ENCODE peak calls at places on chromosome 11, in four cellular contexts. A, V, Y and X are unnamed samples.

GRCh38 chr11:12666905-12667304 is 7.3 kb upstream of the TEAD1 start:
- DNase-seq in A (no peak), V (no peak), Y (no peak), X (no peak)

GRCh38 chr11:79116600-79116999 is 324.2 kb downstream of the TENM4 start:
- DNase-seq in A (no peak), V (no peak), Y (no peak), X (no peak)

GRCh38 chr11:61976813-61977475 is 9.5 kb upstream of the FTH1 start:
- DNase-seq in A (no peak), V (no peak), Y (no peak), X (no peak)

GRCh38 chr11:74388678-74389327 is 9.4 kb downstream of the PGM2L1 start:
- DNase-seq in A (peak; percentile 11), V (peak; percentile 48), Y (peak; percentile 44), X (no peak)

GRCh38 chr11:116842909-116843308 is 5.5 kb upstream of the APOA1 start:
- DNase-seq in A (no peak), V (no peak), Y (no peak), X (no peak)

GRCh38 chr11:44766112-44766971 is 39.6 kb downstream of the TSPAN18 start:
- DNase-seq in A (peak; percentile 71), V (peak; percentile 77), Y (peak; percentile 88), X (no peak)

GRCh38 chr11:46766656-46767055 is 47.6 kb downstream of the F2 start:
- DNase-seq in A (no peak), V (no peak), Y (no peak), X (no peak)

GRCh38 chr11:66870131-66870530 is 13.3 kb downstream of the LRFN4 start:
- DNase-seq in A (no peak), V (no peak), Y (no peak), X (no peak)

GRCh38 chr11:94106699-94107098 is 21.9 kb upstream of the PANX1 start:
- DNase-seq in A (no peak), V (peak; percentile 33), Y (no peak), X (no peak)

GRCh38 chr11:134412508-134413333 is 679 bp upstream of the B3GAT1 start:
- DNase-seq in A (no peak), V (no peak), Y (no peak), X (peak; percentile 91)

GRCh38 chr11:45337583-45338360 is 51.6 kb upstream of the SYT13 start:
- DNase-seq in A (no peak), V (no peak), Y (no peak), X (no peak)

GRCh38 chr11:67167086-67167485 is 48.0 kb downstream of the KDM2A start:
- DNase-seq in A (no peak), V (no peak), Y (no peak), X (no peak)

GRCh38 chr11:29184939-29185890 is 831.6 kb downstream of the KCNA4 start:
- DNase-seq in A (peak; percentile 89), V (no peak), Y (no peak), X (no peak)

GRCh38 chr11:69732910-69733309 is 29.1 kb upstream of the FGF19 start:
- DNase-seq in A (no peak), V (no peak), Y (no peak), X (no peak)

GRCh38 chr11:65806972-65807371 is 20.1 kb downstream of the OVOL1 start:
- DNase-seq in A (no peak), V (no peak), Y (no peak), X (no peak)

GRCh38 chr11:471468-472145 is 21.5 kb downstream of the PTDSS2 start:
- DNase-seq in A (no peak), V (no peak), Y (no peak), X (no peak)

GRCh38 chr11:115720537-115721308 is 216.5 kb upstream of the CADM1 start:
- DNase-seq in A (no peak), V (no peak), Y (no peak), X (no peak)

GRCh38 chr11:5369793-5370192 is 13.8 kb upstream of the OR51M1 start:
- DNase-seq in A (no peak), V (no peak), Y (no peak), X (no peak)

GRCh38 chr11:131447898-131448297 is 77.5 kb downstream of the NTM start:
- DNase-seq in A (no peak), V (no peak), Y (no peak), X (no peak)

GRCh38 chr11:69320326-69320725 is 26.4 kb downstream of the MYEOV start:
- DNase-seq in A (no peak), V (no peak), Y (no peak), X (no peak)

GRCh38 chr11:123564225-123564624 is 90.2 kb downstream of the SCN3B start:
- DNase-seq in A (no peak), V (no peak), Y (no peak), X (no peak)

GRCh38 chr11:10728779-10729472 is 22.1 kb upstream of the CTR9 start:
- DNase-seq in A (peak; percentile 77), V (no peak), Y (no peak), X (no peak)

GRCh38 chr11:8785998-8786397 is 103.4 kb downstream of the RPL27A start:
- DNase-seq in A (no peak), V (no peak), Y (no peak), X (no peak)